ENCODE peak calls at places on chromosomes 7 and 10, in five cellular contexts. One of them, this sample, is unnamed.
A peak's percentile ranks its signal among the peaks of the same experiment; 100 is the strongest.

GRCh38 chr10:3110782-3111625 is 43.7 kb downstream of the PFKP start:
- DNase-seq in GM12878: no peak
- DNase-seq in epithelial cell of proximal tubule: no peak
- DNase-seq in stomach: no peak
- DNase-seq in pancreas: no peak
- DNase-seq in this sample: no peak

GRCh38 chr7:47574473-47575328 is 7.2 kb downstream of the TNS3 start:
- DNase-seq in epithelial cell of proximal tubule: no peak
- DNase-seq in pancreas: no peak
- DNase-seq in stomach: peak; percentile 40
- DNase-seq in GM12878: peak; percentile 56
- DNase-seq in this sample: no peak

GRCh38 chr10:114687459-114687858 is 29.4 kb upstream of the ABLIM1 start:
- DNase-seq in GM12878: no peak
- DNase-seq in pancreas: no peak
- DNase-seq in stomach: no peak
- DNase-seq in epithelial cell of proximal tubule: no peak
- DNase-seq in this sample: no peak

GRCh38 chr10:48605786-48606529 is 1.1 kb upstream of the ARHGAP22 start:
- DNase-seq in pancreas: no peak
- DNase-seq in stomach: no peak
- DNase-seq in GM12878: no peak
- DNase-seq in epithelial cell of proximal tubule: no peak
- DNase-seq in this sample: no peak

GRCh38 chr7:32890010-32890552 is 1.5 kb downstream of the KBTBD2 start:
- DNase-seq in GM12878: no peak
- DNase-seq in pancreas: no peak
- DNase-seq in epithelial cell of proximal tubule: no peak
- DNase-seq in stomach: no peak
- DNase-seq in this sample: no peak

GRCh38 chr7:28984631-28985030 is 26.5 kb upstream of the TRIL start:
- DNase-seq in GM12878: no peak
- DNase-seq in stomach: peak; percentile 44
- DNase-seq in pancreas: no peak
- DNase-seq in epithelial cell of proximal tubule: no peak
- DNase-seq in this sample: peak; percentile 75

GRCh38 chr10:100907773-100908172 is 5.0 kb upstream of the SLF2 start:
- DNase-seq in pancreas: no peak
- DNase-seq in stomach: no peak
- DNase-seq in epithelial cell of proximal tubule: no peak
- DNase-seq in GM12878: no peak
- DNase-seq in this sample: no peak

GRCh38 chr7:108181073-108181985 is 51.2 kb upstream of the LAMB4 start:
- DNase-seq in GM12878: peak; percentile 28
- DNase-seq in epithelial cell of proximal tubule: peak; percentile 27
- DNase-seq in stomach: no peak
- DNase-seq in pancreas: no peak
- DNase-seq in this sample: peak; percentile 43

GRCh38 chr10:26000971-26001370 is 66.9 kb downstream of the MYO3A start:
- DNase-seq in GM12878: no peak
- DNase-seq in pancreas: no peak
- DNase-seq in stomach: no peak
- DNase-seq in epithelial cell of proximal tubule: no peak
- DNase-seq in this sample: no peak

DNA sequence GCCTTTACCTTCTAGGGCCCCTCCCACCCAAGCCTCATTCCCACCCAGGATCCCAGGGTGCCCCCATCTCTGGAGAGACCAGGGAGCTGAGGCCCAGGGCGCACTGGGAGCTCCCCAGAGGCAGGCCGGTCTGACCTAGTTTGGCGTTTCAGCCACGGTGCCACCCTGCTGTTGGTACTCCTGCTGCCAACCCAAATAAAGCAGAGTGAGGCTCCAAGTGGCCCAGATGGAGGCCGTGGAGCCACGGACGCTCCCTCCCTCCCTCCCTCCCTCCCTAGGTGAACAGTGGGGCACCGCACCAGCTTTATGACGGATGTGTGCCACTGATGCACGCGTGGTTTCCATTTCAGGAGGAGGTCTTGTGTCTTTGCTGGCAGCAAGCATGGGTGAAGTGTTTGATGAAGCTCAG is 1.8 kb downstream of the INPP5A start:
- DNase-seq in epithelial cell of proximal tubule: no peak
- DNase-seq in stomach: peak; percentile 76
- DNase-seq in GM12878: no peak
- DNase-seq in pancreas: peak; percentile 61
- DNase-seq in this sample: no peak
- H3K4me3 ChIP-seq in epithelial cell of proximal tubule: peak overlapping the region; percentile 10
- H3K4me3 ChIP-seq in stomach: peak overlapping the region; percentile 80
- H3K4me3 ChIP-seq in GM12878: peak overlapping the region; percentile 78
- H3K4me3 ChIP-seq in pancreas: no peak overlapping the region
- H3K4me3 ChIP-seq in this sample: peak overlapping the region; percentile 67

DNA sequence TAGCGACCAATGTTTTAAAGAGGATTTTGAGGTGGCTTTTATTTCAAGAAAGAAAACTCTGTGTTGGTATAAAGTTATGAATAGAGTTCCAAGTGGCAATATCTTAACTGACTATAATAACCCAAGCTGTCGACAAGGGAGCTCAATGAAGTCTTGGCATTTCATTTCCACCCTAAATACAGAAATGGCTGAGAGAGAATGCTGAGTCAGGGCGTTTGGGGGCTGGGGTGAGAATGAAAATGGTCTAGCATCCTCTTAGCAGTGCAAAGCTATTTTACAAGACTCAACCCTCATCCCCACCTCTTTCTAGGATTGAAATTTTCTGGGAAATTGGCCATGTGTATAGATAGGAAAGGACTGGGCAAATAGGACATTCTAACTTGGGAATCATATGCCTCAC is 759.1 kb downstream of the KCNMA1 start:
- DNase-seq in GM12878: no peak
- DNase-seq in epithelial cell of proximal tubule: no peak
- DNase-seq in stomach: no peak
- DNase-seq in pancreas: no peak
- DNase-seq in this sample: no peak
- TF ChIP-seq CTCF in GM12878: no peak
- TF ChIP-seq CTCF in epithelial cell of proximal tubule: no peak
- TF ChIP-seq CTCF in stomach: no peak
- TF ChIP-seq CTCF in pancreas: no peak
- TF ChIP-seq CTCF in this sample: no peak

DNA sequence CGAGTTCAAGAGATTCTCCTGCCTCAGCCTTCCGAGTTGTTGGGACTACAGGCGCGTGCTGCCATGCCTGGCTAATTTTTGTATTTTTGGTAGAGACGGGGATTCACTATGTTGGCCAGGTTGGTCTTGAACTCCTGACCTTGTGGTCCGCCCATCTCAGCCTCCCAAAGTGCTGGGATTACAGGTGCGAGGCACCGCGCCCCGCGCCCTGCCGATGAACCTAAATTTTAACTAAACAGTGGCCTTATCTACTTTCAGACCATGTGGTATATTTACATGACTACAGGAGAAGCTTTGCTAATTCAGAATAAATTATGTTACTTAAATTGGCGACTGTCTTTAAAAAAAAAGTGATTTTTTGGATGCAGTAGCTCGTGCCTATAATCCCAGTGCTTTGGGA is 9.2 kb downstream of the SIRT1 start:
- DNase-seq in pancreas: no peak
- DNase-seq in stomach: no peak
- DNase-seq in GM12878: no peak
- DNase-seq in epithelial cell of proximal tubule: no peak
- DNase-seq in this sample: no peak
- H3K4me3 ChIP-seq in pancreas: no peak overlapping the region
- H3K4me3 ChIP-seq in stomach: no peak overlapping the region
- H3K4me3 ChIP-seq in GM12878: no peak overlapping the region
- H3K4me3 ChIP-seq in epithelial cell of proximal tubule: no peak overlapping the region
- H3K4me3 ChIP-seq in this sample: no peak overlapping the region

DNA sequence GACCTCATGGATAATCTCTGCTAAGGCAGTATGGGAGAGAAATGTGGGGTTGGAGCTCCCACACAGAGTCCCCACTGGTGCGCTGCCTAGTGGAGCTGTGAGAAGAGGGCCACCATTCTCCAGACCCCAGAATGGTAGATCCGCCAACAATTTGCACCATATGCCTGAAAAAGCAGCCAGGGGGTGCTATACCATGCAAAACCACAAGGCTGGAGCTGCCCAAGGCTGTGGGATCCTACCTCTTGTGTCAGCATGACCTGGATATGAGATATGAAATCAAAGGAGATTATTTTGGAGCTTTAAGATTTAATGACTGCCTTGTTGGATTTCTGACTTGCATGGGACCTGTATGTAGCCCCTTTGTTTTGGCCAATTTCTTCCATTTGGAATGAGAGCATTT is 27.0 kb upstream of the SAMD9L start:
- DNase-seq in pancreas: no peak
- DNase-seq in GM12878: no peak
- DNase-seq in stomach: no peak
- DNase-seq in epithelial cell of proximal tubule: no peak
- DNase-seq in this sample: no peak
- TF ChIP-seq CTCF in pancreas: no peak
- TF ChIP-seq CTCF in GM12878: no peak
- TF ChIP-seq CTCF in stomach: no peak
- TF ChIP-seq CTCF in epithelial cell of proximal tubule: peak; percentile 13
- TF ChIP-seq CTCF in this sample: no peak

GRCh38 chr10:44979281-44980181 is 922 bp upstream of the DEPP1 start:
- DNase-seq in pancreas: peak; percentile 51
- DNase-seq in GM12878: no peak
- DNase-seq in stomach: no peak
- DNase-seq in epithelial cell of proximal tubule: no peak
- DNase-seq in this sample: no peak
- H3K4me3 ChIP-seq in pancreas: no peak overlapping the region
- H3K4me3 ChIP-seq in GM12878: peak overlapping the region; percentile 42
- H3K4me3 ChIP-seq in stomach: no peak overlapping the region
- H3K4me3 ChIP-seq in epithelial cell of proximal tubule: no peak overlapping the region
- H3K4me3 ChIP-seq in this sample: no peak overlapping the region

This sample was measured in HFF-Myc.